ENCODE peak calls at places on chromosomes 3 and 15, in six cellular contexts. One of them, this sample, is unnamed.

GRCh38 chr3:183698318-183698731 is 728 bp downstream of the YEATS2 start:
- DNase-seq in tibial artery: no peak
- DNase-seq in CD8-positive, alpha-beta T cell: no peak
- DNase-seq in foreskin fibroblast: peak
- DNase-seq in hepatocyte: peak
- DNase-seq in spleen: peak
- DNase-seq in this sample: no peak

GRCh38 chr3:22492342-22492741 is 710.8 kb upstream of the UBE2E2 start:
- DNase-seq in tibial artery: no peak
- DNase-seq in CD8-positive, alpha-beta T cell: no peak
- DNase-seq in foreskin fibroblast: no peak
- DNase-seq in hepatocyte: no peak
- DNase-seq in spleen: no peak
- DNase-seq in this sample: no peak

GRCh38 chr15:38144921-38145320 is 107.7 kb upstream of the SPRED1 start:
- DNase-seq in tibial artery: no peak
- DNase-seq in CD8-positive, alpha-beta T cell: no peak
- DNase-seq in foreskin fibroblast: peak
- DNase-seq in hepatocyte: no peak
- DNase-seq in spleen: no peak
- DNase-seq in this sample: no peak

GRCh38 chr15:64112077-64112772 is 16.4 kb downstream of the SNX1 start:
- DNase-seq in tibial artery: no peak
- DNase-seq in CD8-positive, alpha-beta T cell: no peak
- DNase-seq in foreskin fibroblast: no peak
- DNase-seq in hepatocyte: peak
- DNase-seq in spleen: no peak
- DNase-seq in this sample: no peak

GRCh38 chr15:80403712-80404056 is 498 bp upstream of the ARNT2 start:
- DNase-seq in tibial artery: no peak
- DNase-seq in CD8-positive, alpha-beta T cell: no peak
- DNase-seq in foreskin fibroblast: peak
- DNase-seq in hepatocyte: peak
- DNase-seq in spleen: no peak
- DNase-seq in this sample: no peak

GRCh38 chr3:127406309-127407025 is 118.6 kb upstream of the PRR20G start:
- DNase-seq in tibial artery: no peak
- DNase-seq in CD8-positive, alpha-beta T cell: no peak
- DNase-seq in foreskin fibroblast: peak
- DNase-seq in hepatocyte: peak
- DNase-seq in spleen: peak
- DNase-seq in this sample: peak

GRCh38 chr3:190533511-190534282 is 19.8 kb downstream of the IL1RAP start:
- DNase-seq in tibial artery: peak
- DNase-seq in CD8-positive, alpha-beta T cell: no peak
- DNase-seq in foreskin fibroblast: peak
- DNase-seq in hepatocyte: peak
- DNase-seq in spleen: no peak
- DNase-seq in this sample: peak

GRCh38 chr3:118997190-118997589 is 37.5 kb downstream of the IGSF11 start:
- DNase-seq in tibial artery: no peak
- DNase-seq in CD8-positive, alpha-beta T cell: no peak
- DNase-seq in foreskin fibroblast: no peak
- DNase-seq in hepatocyte: no peak
- DNase-seq in spleen: no peak
- DNase-seq in this sample: no peak

GRCh38 chr15:99421172-99421656 is 144.6 kb upstream of the MEF2A start:
- DNase-seq in tibial artery: no peak
- DNase-seq in CD8-positive, alpha-beta T cell: peak
- DNase-seq in foreskin fibroblast: peak
- DNase-seq in hepatocyte: peak
- DNase-seq in spleen: peak
- DNase-seq in this sample: peak

GRCh38 chr3:70926835-70927234 is 614.4 kb upstream of the MDFIC2 start:
- DNase-seq in tibial artery: no peak
- DNase-seq in CD8-positive, alpha-beta T cell: no peak
- DNase-seq in foreskin fibroblast: no peak
- DNase-seq in hepatocyte: no peak
- DNase-seq in spleen: no peak
- DNase-seq in this sample: no peak

GRCh38 chr3:123447749-123448502 is 964 bp downstream of the ADCY5 start:
- DNase-seq in tibial artery: no peak
- DNase-seq in CD8-positive, alpha-beta T cell: peak
- DNase-seq in foreskin fibroblast: peak
- DNase-seq in hepatocyte: peak
- DNase-seq in spleen: no peak
- DNase-seq in this sample: no peak

GRCh38 chr3:87088984-87089841 is 98.3 kb upstream of the VGLL3 start:
- DNase-seq in tibial artery: peak
- DNase-seq in CD8-positive, alpha-beta T cell: no peak
- DNase-seq in foreskin fibroblast: peak
- DNase-seq in hepatocyte: no peak
- DNase-seq in spleen: peak
- DNase-seq in this sample: no peak

GRCh38 chr3:193791041-193792032 is 198.3 kb downstream of the OPA1 start:
- DNase-seq in tibial artery: no peak
- DNase-seq in CD8-positive, alpha-beta T cell: no peak
- DNase-seq in foreskin fibroblast: no peak
- DNase-seq in hepatocyte: peak
- DNase-seq in spleen: no peak
- DNase-seq in this sample: no peak

GRCh38 chr3:64104691-64105101 is 81.4 kb upstream of the PSMD6 start:
- DNase-seq in tibial artery: no peak
- DNase-seq in CD8-positive, alpha-beta T cell: no peak
- DNase-seq in foreskin fibroblast: peak
- DNase-seq in hepatocyte: no peak
- DNase-seq in spleen: no peak
- DNase-seq in this sample: no peak

GRCh38 chr3:56855856-56856538 is 54.2 kb upstream of the ARHGEF3 start:
- DNase-seq in tibial artery: peak
- DNase-seq in CD8-positive, alpha-beta T cell: no peak
- DNase-seq in foreskin fibroblast: no peak
- DNase-seq in hepatocyte: peak
- DNase-seq in spleen: no peak
- DNase-seq in this sample: no peak

GRCh38 chr3:78161736-78162135 is 1121.8 kb downstream of the ROBO2 start:
- DNase-seq in tibial artery: no peak
- DNase-seq in CD8-positive, alpha-beta T cell: no peak
- DNase-seq in foreskin fibroblast: no peak
- DNase-seq in hepatocyte: no peak
- DNase-seq in spleen: no peak
- DNase-seq in this sample: no peak

GRCh38 chr3:149095487-149095886 is 9.2 kb upstream of the HLTF start:
- DNase-seq in tibial artery: no peak
- DNase-seq in CD8-positive, alpha-beta T cell: no peak
- DNase-seq in foreskin fibroblast: no peak
- DNase-seq in hepatocyte: no peak
- DNase-seq in spleen: no peak
- DNase-seq in this sample: no peak

GRCh38 chr15:91694829-91695205 is 158.7 kb upstream of the SLCO3A1 start:
- DNase-seq in tibial artery: peak
- DNase-seq in CD8-positive, alpha-beta T cell: no peak
- DNase-seq in foreskin fibroblast: peak
- DNase-seq in hepatocyte: peak
- DNase-seq in spleen: no peak
- DNase-seq in this sample: no peak

GRCh38 chr3:53175613-53176537 is 14.9 kb downstream of the PRKCD start:
- DNase-seq in tibial artery: no peak
- DNase-seq in CD8-positive, alpha-beta T cell: no peak
- DNase-seq in foreskin fibroblast: peak
- DNase-seq in hepatocyte: no peak
- DNase-seq in spleen: no peak
- DNase-seq in this sample: no peak

GRCh38 chr3:49171119-49171774 is at the start of gene KLHDC8B:
- DNase-seq in tibial artery: peak
- DNase-seq in CD8-positive, alpha-beta T cell: peak
- DNase-seq in foreskin fibroblast: peak
- DNase-seq in hepatocyte: peak
- DNase-seq in spleen: peak
- DNase-seq in this sample: peak

GRCh38 chr3:73719877-73720276 is 95.1 kb upstream of the PDZRN3 start:
- DNase-seq in tibial artery: peak
- DNase-seq in CD8-positive, alpha-beta T cell: no peak
- DNase-seq in foreskin fibroblast: peak
- DNase-seq in hepatocyte: peak
- DNase-seq in spleen: no peak
- DNase-seq in this sample: no peak

GRCh38 chr3:44954289-44954688 is 21.7 kb downstream of the ZDHHC3 start:
- DNase-seq in tibial artery: no peak
- DNase-seq in CD8-positive, alpha-beta T cell: no peak
- DNase-seq in foreskin fibroblast: no peak
- DNase-seq in hepatocyte: no peak
- DNase-seq in spleen: no peak
- DNase-seq in this sample: no peak

GRCh38 chr3:124552224-124552623 is 178.0 kb upstream of the UMPS start:
- DNase-seq in tibial artery: no peak
- DNase-seq in CD8-positive, alpha-beta T cell: no peak
- DNase-seq in foreskin fibroblast: no peak
- DNase-seq in hepatocyte: peak
- DNase-seq in spleen: no peak
- DNase-seq in this sample: no peak

GRCh38 chr15:65551183-65551582 is 20.9 kb downstream of the HACD3 start:
- DNase-seq in tibial artery: no peak
- DNase-seq in CD8-positive, alpha-beta T cell: no peak
- DNase-seq in foreskin fibroblast: no peak
- DNase-seq in hepatocyte: no peak
- DNase-seq in spleen: no peak
- DNase-seq in this sample: no peak

DNA sequence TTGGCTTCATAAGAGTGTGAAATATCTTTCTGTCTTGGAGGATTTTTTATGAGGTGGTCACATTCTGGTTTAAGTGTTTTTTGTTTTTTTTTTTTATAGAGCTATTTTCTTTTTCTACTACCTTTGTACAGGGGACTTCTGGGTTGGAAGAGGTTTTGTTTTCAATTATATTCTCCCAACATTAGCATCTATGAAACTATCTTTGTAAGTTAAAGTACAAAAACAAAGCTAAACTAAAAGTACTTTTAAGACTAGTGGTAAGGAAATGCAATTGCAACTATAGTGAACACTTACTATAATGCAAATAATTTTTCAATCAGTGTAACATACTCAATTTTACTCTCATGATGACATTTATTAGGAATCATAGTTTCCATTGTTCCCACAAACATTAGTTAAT is 688.2 kb downstream of the SI start:
- DNase-seq in tibial artery: no peak
- DNase-seq in CD8-positive, alpha-beta T cell: no peak
- DNase-seq in foreskin fibroblast: no peak
- DNase-seq in hepatocyte: no peak
- DNase-seq in spleen: no peak
- DNase-seq in this sample: no peak
- TF ChIP-seq CTCF in tibial artery: no peak
- TF ChIP-seq CTCF in CD8-positive, alpha-beta T cell: no peak
- TF ChIP-seq CTCF in foreskin fibroblast: no peak
- TF ChIP-seq CTCF in hepatocyte: no peak
- TF ChIP-seq CTCF in spleen: no peak
- TF ChIP-seq CTCF in this sample: no peak

GRCh38 chr15:43872416-43873020 is 45.7 kb downstream of the WDR76 start:
- DNase-seq in tibial artery: no peak
- DNase-seq in CD8-positive, alpha-beta T cell: no peak
- DNase-seq in foreskin fibroblast: peak
- DNase-seq in hepatocyte: peak
- DNase-seq in spleen: no peak
- DNase-seq in this sample: no peak
- TF ChIP-seq CTCF in tibial artery: peak
- TF ChIP-seq CTCF in CD8-positive, alpha-beta T cell: no peak
- TF ChIP-seq CTCF in foreskin fibroblast: peak
- TF ChIP-seq CTCF in hepatocyte: peak
- TF ChIP-seq CTCF in spleen: no peak
- TF ChIP-seq CTCF in this sample: peak

DNA sequence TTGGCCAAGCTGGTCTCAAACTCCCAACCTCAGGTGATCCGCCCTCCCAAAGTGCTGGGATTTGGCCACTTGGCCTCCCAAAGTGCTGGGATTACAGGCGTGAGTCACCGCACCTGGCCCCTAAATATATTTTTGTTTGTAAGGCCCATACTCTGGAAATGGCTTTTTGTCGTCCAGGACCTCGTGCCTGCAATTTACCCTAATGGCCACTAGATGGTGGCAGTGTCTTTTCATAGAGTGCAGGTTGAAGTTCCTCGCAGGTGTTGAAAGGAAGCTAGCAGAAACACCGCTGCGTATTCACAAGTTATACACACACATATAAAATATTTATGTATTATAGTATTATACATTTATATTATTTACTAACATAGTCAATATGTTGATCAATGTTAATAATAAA is 97.2 kb downstream of the LRTM1 start:
- DNase-seq in tibial artery: no peak
- DNase-seq in CD8-positive, alpha-beta T cell: no peak
- DNase-seq in foreskin fibroblast: peak
- DNase-seq in hepatocyte: peak
- DNase-seq in spleen: no peak
- DNase-seq in this sample: no peak
- TF ChIP-seq CTCF in tibial artery: no peak
- TF ChIP-seq CTCF in CD8-positive, alpha-beta T cell: peak
- TF ChIP-seq CTCF in foreskin fibroblast: peak
- TF ChIP-seq CTCF in hepatocyte: peak
- TF ChIP-seq CTCF in spleen: no peak
- TF ChIP-seq CTCF in this sample: peak

GRCh38 chr15:72521682-72522081 is 47.6 kb downstream of the ARIH1 start:
- DNase-seq in tibial artery: no peak
- DNase-seq in CD8-positive, alpha-beta T cell: no peak
- DNase-seq in foreskin fibroblast: peak
- DNase-seq in hepatocyte: no peak
- DNase-seq in spleen: no peak
- DNase-seq in this sample: no peak

GRCh38 chr15:72511536-72511935 is 37.4 kb downstream of the ARIH1 start:
- DNase-seq in tibial artery: no peak
- DNase-seq in CD8-positive, alpha-beta T cell: no peak
- DNase-seq in foreskin fibroblast: peak
- DNase-seq in hepatocyte: no peak
- DNase-seq in spleen: no peak
- DNase-seq in this sample: no peak

GRCh38 chr15:72516734-72517133 is 42.6 kb downstream of the ARIH1 start:
- DNase-seq in tibial artery: no peak
- DNase-seq in CD8-positive, alpha-beta T cell: no peak
- DNase-seq in foreskin fibroblast: no peak
- DNase-seq in hepatocyte: no peak
- DNase-seq in spleen: no peak
- DNase-seq in this sample: no peak

DNA sequence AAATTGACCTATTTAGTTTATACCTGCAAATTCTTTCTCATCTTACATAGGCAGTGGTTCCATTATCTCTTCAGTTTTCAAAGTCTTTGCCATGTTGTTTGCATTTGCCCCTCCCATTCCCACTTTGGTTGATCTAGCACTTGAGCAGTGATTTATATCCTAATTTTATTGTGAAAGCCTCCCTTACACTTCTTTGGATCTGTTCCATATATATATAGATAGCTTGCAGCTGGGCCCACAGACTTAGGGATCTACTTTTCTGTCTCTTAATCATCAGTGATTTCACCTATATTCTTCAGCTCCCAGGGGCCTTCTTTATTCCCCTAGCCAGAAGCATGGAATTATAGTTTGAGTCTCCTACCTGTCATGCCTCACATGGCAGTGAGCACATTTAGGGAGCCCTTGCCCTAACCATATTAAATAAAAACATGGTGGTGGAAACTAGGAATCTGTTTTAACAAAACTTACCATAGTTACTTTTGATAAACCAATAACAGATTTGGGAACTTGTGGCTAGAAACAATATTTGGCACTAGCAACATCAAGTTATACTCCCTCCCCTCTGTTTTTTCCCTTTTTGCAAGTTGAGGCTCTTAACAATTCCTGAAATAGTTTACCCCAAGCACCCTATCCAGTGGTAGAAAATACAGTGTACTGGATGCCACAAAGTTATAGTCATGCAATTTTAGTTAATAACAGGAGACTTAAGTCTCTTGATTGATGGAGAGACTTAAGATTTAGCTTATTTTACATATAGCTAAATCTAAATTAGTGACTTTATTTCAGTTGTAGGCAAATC is 41.7 kb downstream of the ARIH1 start:
- DNase-seq in tibial artery: no peak
- DNase-seq in CD8-positive, alpha-beta T cell: no peak
- DNase-seq in foreskin fibroblast: peak
- DNase-seq in hepatocyte: no peak
- DNase-seq in spleen: no peak
- DNase-seq in this sample: no peak
- TF ChIP-seq CTCF in tibial artery: no peak
- TF ChIP-seq CTCF in CD8-positive, alpha-beta T cell: no peak
- TF ChIP-seq CTCF in foreskin fibroblast: no peak
- TF ChIP-seq CTCF in hepatocyte: no peak
- TF ChIP-seq CTCF in spleen: no peak
- TF ChIP-seq CTCF in this sample: no peak

This sample was measured in RWPE2.